ENCODE peak calls at places on chromosomes 13 and 19, in seven cellular contexts. One of them, this sample, is unnamed.

GRCh38 chr19:17402982-17403855 is 2.2 kb downstream of the BST2 start:
- DNase-seq in lower leg skin: no peak
- DNase-seq in astrocyte: no peak
- DNase-seq in RWPE1: peak; percentile 87
- DNase-seq in heart right ventricle: no peak
- DNase-seq in fibroblast of lung: no peak
- DNase-seq in thoracic aorta: no peak
- DNase-seq in this sample: no peak

GRCh38 chr19:49987159-49987698 is 26.3 kb upstream of the SIGLEC11 start:
- DNase-seq in lower leg skin: peak; percentile 94
- DNase-seq in astrocyte: peak; percentile 91
- DNase-seq in RWPE1: peak; percentile 76
- DNase-seq in heart right ventricle: peak; percentile 90
- DNase-seq in fibroblast of lung: peak; percentile 92
- DNase-seq in thoracic aorta: peak; percentile 66
- DNase-seq in this sample: peak; percentile 88

GRCh38 chr13:47066261-47066660 is 169.4 kb upstream of the HTR2A start:
- DNase-seq in lower leg skin: no peak
- DNase-seq in astrocyte: peak; percentile 56
- DNase-seq in RWPE1: no peak
- DNase-seq in heart right ventricle: no peak
- DNase-seq in fibroblast of lung: no peak
- DNase-seq in thoracic aorta: no peak
- DNase-seq in this sample: no peak

GRCh38 chr19:37251308-37252229 is 33.6 kb downstream of the ZNF383 start:
- DNase-seq in lower leg skin: peak; percentile 87
- DNase-seq in astrocyte: peak; percentile 100
- DNase-seq in RWPE1: peak; percentile 85
- DNase-seq in heart right ventricle: peak; percentile 94
- DNase-seq in fibroblast of lung: peak; percentile 99
- DNase-seq in thoracic aorta: peak; percentile 11
- DNase-seq in this sample: peak; percentile 50

GRCh38 chr13:68810660-68811059 is 1297.0 kb upstream of the ATXN8OS start:
- DNase-seq in lower leg skin: no peak
- DNase-seq in astrocyte: no peak
- DNase-seq in RWPE1: no peak
- DNase-seq in heart right ventricle: no peak
- DNase-seq in fibroblast of lung: no peak
- DNase-seq in thoracic aorta: no peak
- DNase-seq in this sample: no peak

GRCh38 chr19:46056536-46056935 is 15.7 kb upstream of the IGFL4 start:
- DNase-seq in lower leg skin: no peak
- DNase-seq in astrocyte: no peak
- DNase-seq in RWPE1: peak; percentile 67
- DNase-seq in heart right ventricle: no peak
- DNase-seq in fibroblast of lung: no peak
- DNase-seq in thoracic aorta: no peak
- DNase-seq in this sample: no peak

GRCh38 chr19:17846146-17846545 is 1.6 kb downstream of the JAK3 start:
- DNase-seq in lower leg skin: no peak
- DNase-seq in astrocyte: no peak
- DNase-seq in RWPE1: no peak
- DNase-seq in heart right ventricle: no peak
- DNase-seq in fibroblast of lung: no peak
- DNase-seq in thoracic aorta: no peak
- DNase-seq in this sample: no peak

GRCh38 chr13:48748681-48749080 is 95.0 kb downstream of the CYSLTR2 start:
- DNase-seq in lower leg skin: no peak
- DNase-seq in astrocyte: no peak
- DNase-seq in RWPE1: no peak
- DNase-seq in heart right ventricle: no peak
- DNase-seq in fibroblast of lung: peak; percentile 63
- DNase-seq in thoracic aorta: no peak
- DNase-seq in this sample: no peak

GRCh38 chr13:28375250-28375930 is 119.5 kb downstream of the FLT1 start:
- DNase-seq in lower leg skin: no peak
- DNase-seq in astrocyte: no peak
- DNase-seq in RWPE1: no peak
- DNase-seq in heart right ventricle: no peak
- DNase-seq in fibroblast of lung: no peak
- DNase-seq in thoracic aorta: no peak
- DNase-seq in this sample: no peak

GRCh38 chr19:41934849-41935374 is 6.7 kb upstream of the ERFL start:
- DNase-seq in lower leg skin: peak; percentile 90
- DNase-seq in astrocyte: no peak
- DNase-seq in RWPE1: peak; percentile 63
- DNase-seq in heart right ventricle: peak; percentile 76
- DNase-seq in fibroblast of lung: peak; percentile 42
- DNase-seq in thoracic aorta: no peak
- DNase-seq in this sample: peak; percentile 28

GRCh38 chr13:50360637-50361036 is 345.4 kb downstream of the KCNRG start:
- DNase-seq in lower leg skin: no peak
- DNase-seq in astrocyte: no peak
- DNase-seq in RWPE1: no peak
- DNase-seq in heart right ventricle: no peak
- DNase-seq in fibroblast of lung: no peak
- DNase-seq in thoracic aorta: no peak
- DNase-seq in this sample: no peak

GRCh38 chr13:33280550-33280905 is 5.0 kb downstream of the STARD13 start:
- DNase-seq in lower leg skin: no peak
- DNase-seq in astrocyte: no peak
- DNase-seq in RWPE1: no peak
- DNase-seq in heart right ventricle: no peak
- DNase-seq in fibroblast of lung: no peak
- DNase-seq in thoracic aorta: no peak
- DNase-seq in this sample: no peak

GRCh38 chr19:39916236-39916635 is 18.2 kb downstream of the FCGBP start:
- DNase-seq in lower leg skin: peak; percentile 61
- DNase-seq in astrocyte: no peak
- DNase-seq in RWPE1: no peak
- DNase-seq in heart right ventricle: no peak
- DNase-seq in fibroblast of lung: no peak
- DNase-seq in thoracic aorta: no peak
- DNase-seq in this sample: no peak

GRCh38 chr19:1364070-1364719 is 19.5 kb upstream of the NDUFS7 start:
- DNase-seq in lower leg skin: no peak
- DNase-seq in astrocyte: no peak
- DNase-seq in RWPE1: no peak
- DNase-seq in heart right ventricle: no peak
- DNase-seq in fibroblast of lung: no peak
- DNase-seq in thoracic aorta: no peak
- DNase-seq in this sample: no peak

GRCh38 chr19:16985403-16985802 is 41.2 kb downstream of the CPAMD8 start:
- DNase-seq in lower leg skin: no peak
- DNase-seq in astrocyte: no peak
- DNase-seq in RWPE1: no peak
- DNase-seq in heart right ventricle: no peak
- DNase-seq in fibroblast of lung: no peak
- DNase-seq in thoracic aorta: no peak
- DNase-seq in this sample: no peak

GRCh38 chr19:27738569-27739193 is 1474.3 kb downstream of the UQCRFS1 start:
- DNase-seq in lower leg skin: peak; percentile 39
- DNase-seq in astrocyte: no peak
- DNase-seq in RWPE1: no peak
- DNase-seq in heart right ventricle: no peak
- DNase-seq in fibroblast of lung: no peak
- DNase-seq in thoracic aorta: no peak
- DNase-seq in this sample: no peak

GRCh38 chr13:67620665-67621064 is 390.5 kb upstream of the PCDH9 start:
- DNase-seq in lower leg skin: no peak
- DNase-seq in astrocyte: peak; percentile 82
- DNase-seq in RWPE1: no peak
- DNase-seq in heart right ventricle: no peak
- DNase-seq in fibroblast of lung: peak; percentile 89
- DNase-seq in thoracic aorta: no peak
- DNase-seq in this sample: no peak

GRCh38 chr19:55005684-55006488 is 32.2 kb downstream of the GP6 start:
- DNase-seq in lower leg skin: no peak
- DNase-seq in astrocyte: peak; percentile 71
- DNase-seq in RWPE1: peak; percentile 75
- DNase-seq in heart right ventricle: no peak
- DNase-seq in fibroblast of lung: peak; percentile 46
- DNase-seq in thoracic aorta: no peak
- DNase-seq in this sample: no peak

GRCh38 chr13:20303636-20304035 is 71.5 kb upstream of the GJB6 start:
- DNase-seq in lower leg skin: no peak
- DNase-seq in astrocyte: peak; percentile 2
- DNase-seq in RWPE1: no peak
- DNase-seq in heart right ventricle: no peak
- DNase-seq in fibroblast of lung: no peak
- DNase-seq in thoracic aorta: no peak
- DNase-seq in this sample: no peak

GRCh38 chr13:26308250-26308649 is 54.3 kb downstream of the CDK8 start:
- DNase-seq in lower leg skin: no peak
- DNase-seq in astrocyte: no peak
- DNase-seq in RWPE1: no peak
- DNase-seq in heart right ventricle: no peak
- DNase-seq in fibroblast of lung: no peak
- DNase-seq in thoracic aorta: no peak
- DNase-seq in this sample: no peak

GRCh38 chr13:48975101-48975925 is at the start of gene FNDC3A:
- DNase-seq in lower leg skin: peak; percentile 94
- DNase-seq in astrocyte: peak; percentile 61
- DNase-seq in RWPE1: peak; percentile 73
- DNase-seq in heart right ventricle: peak; percentile 23
- DNase-seq in fibroblast of lung: peak; percentile 68
- DNase-seq in thoracic aorta: no peak
- DNase-seq in this sample: peak; percentile 57

GRCh38 chr13:22740264-22740663 is 440.5 kb upstream of the SGCG start:
- DNase-seq in lower leg skin: no peak
- DNase-seq in astrocyte: no peak
- DNase-seq in RWPE1: no peak
- DNase-seq in heart right ventricle: no peak
- DNase-seq in fibroblast of lung: peak; percentile 30
- DNase-seq in thoracic aorta: no peak
- DNase-seq in this sample: no peak
- TF ChIP-seq CTCF in lower leg skin: no peak
- TF ChIP-seq CTCF in astrocyte: no peak
- TF ChIP-seq CTCF in RWPE1: no peak
- TF ChIP-seq CTCF in heart right ventricle: no peak
- TF ChIP-seq CTCF in fibroblast of lung: no peak
- TF ChIP-seq CTCF in thoracic aorta: no peak
- TF ChIP-seq CTCF in this sample: no peak

GRCh38 chr13:74288361-74288911 is 154.2 kb upstream of the KLF12 start:
- DNase-seq in lower leg skin: peak; percentile 86
- DNase-seq in astrocyte: peak; percentile 20
- DNase-seq in RWPE1: no peak
- DNase-seq in heart right ventricle: peak; percentile 53
- DNase-seq in fibroblast of lung: peak; percentile 14
- DNase-seq in thoracic aorta: no peak
- DNase-seq in this sample: no peak
- TF ChIP-seq CTCF in lower leg skin: no peak
- TF ChIP-seq CTCF in astrocyte: no peak
- TF ChIP-seq CTCF in RWPE1: no peak
- TF ChIP-seq CTCF in heart right ventricle: no peak
- TF ChIP-seq CTCF in fibroblast of lung: no peak
- TF ChIP-seq CTCF in thoracic aorta: no peak
- TF ChIP-seq CTCF in this sample: no peak

GRCh38 chr19:18895038-18895827 is 725 bp downstream of the CERS1 start:
- DNase-seq in lower leg skin: no peak
- DNase-seq in astrocyte: no peak
- DNase-seq in RWPE1: peak; percentile 49
- DNase-seq in heart right ventricle: no peak
- DNase-seq in fibroblast of lung: peak; percentile 31
- DNase-seq in thoracic aorta: no peak
- DNase-seq in this sample: peak; percentile 13
- TF ChIP-seq CTCF in lower leg skin: no peak
- TF ChIP-seq CTCF in astrocyte: no peak
- TF ChIP-seq CTCF in RWPE1: peak; percentile 54
- TF ChIP-seq CTCF in heart right ventricle: no peak
- TF ChIP-seq CTCF in fibroblast of lung: no peak
- TF ChIP-seq CTCF in thoracic aorta: no peak
- TF ChIP-seq CTCF in this sample: peak; percentile 70

DNA sequence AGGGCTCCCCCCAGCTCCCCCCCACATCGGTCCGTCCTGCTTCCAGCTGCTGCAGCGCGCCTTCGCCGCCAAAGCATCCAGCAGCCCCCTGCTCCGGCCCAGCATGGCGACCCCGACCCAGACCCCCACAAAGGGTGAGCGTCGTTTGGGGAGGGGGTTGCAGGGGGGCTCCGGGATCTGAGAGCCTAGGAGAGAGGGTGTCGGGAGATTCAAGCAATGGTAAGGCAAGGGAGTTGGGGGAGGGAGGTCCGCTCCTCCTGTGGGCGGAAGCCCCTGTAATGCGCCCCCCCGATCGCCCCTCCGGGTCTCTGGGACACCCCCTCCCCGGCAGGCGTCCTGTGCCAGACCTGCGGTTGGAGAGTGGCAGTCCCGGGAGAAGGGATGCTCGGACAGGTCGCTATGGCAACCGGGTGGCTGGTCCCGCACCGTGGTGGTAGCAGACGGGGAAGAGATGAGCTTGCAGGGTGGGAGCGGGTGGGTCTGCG is at the start of gene FXYD7:
- DNase-seq in lower leg skin: no peak
- DNase-seq in astrocyte: no peak
- DNase-seq in RWPE1: no peak
- DNase-seq in heart right ventricle: no peak
- DNase-seq in fibroblast of lung: no peak
- DNase-seq in thoracic aorta: no peak
- DNase-seq in this sample: no peak
- TF ChIP-seq CTCF in lower leg skin: no peak
- TF ChIP-seq CTCF in astrocyte: no peak
- TF ChIP-seq CTCF in RWPE1: peak; percentile 16
- TF ChIP-seq CTCF in heart right ventricle: peak; percentile 0
- TF ChIP-seq CTCF in fibroblast of lung: no peak
- TF ChIP-seq CTCF in thoracic aorta: no peak
- TF ChIP-seq CTCF in this sample: peak; percentile 64

GRCh38 chr19:11381535-11382369 is 2.4 kb downstream of the EPOR start:
- DNase-seq in lower leg skin: peak; percentile 95
- DNase-seq in astrocyte: peak; percentile 75
- DNase-seq in RWPE1: peak; percentile 95
- DNase-seq in heart right ventricle: peak; percentile 75
- DNase-seq in fibroblast of lung: peak; percentile 82
- DNase-seq in thoracic aorta: no peak
- DNase-seq in this sample: peak; percentile 92
- TF ChIP-seq CTCF in lower leg skin: no peak
- TF ChIP-seq CTCF in astrocyte: no peak
- TF ChIP-seq CTCF in RWPE1: no peak
- TF ChIP-seq CTCF in heart right ventricle: no peak
- TF ChIP-seq CTCF in fibroblast of lung: no peak
- TF ChIP-seq CTCF in thoracic aorta: no peak
- TF ChIP-seq CTCF in this sample: peak; percentile 52

DNA sequence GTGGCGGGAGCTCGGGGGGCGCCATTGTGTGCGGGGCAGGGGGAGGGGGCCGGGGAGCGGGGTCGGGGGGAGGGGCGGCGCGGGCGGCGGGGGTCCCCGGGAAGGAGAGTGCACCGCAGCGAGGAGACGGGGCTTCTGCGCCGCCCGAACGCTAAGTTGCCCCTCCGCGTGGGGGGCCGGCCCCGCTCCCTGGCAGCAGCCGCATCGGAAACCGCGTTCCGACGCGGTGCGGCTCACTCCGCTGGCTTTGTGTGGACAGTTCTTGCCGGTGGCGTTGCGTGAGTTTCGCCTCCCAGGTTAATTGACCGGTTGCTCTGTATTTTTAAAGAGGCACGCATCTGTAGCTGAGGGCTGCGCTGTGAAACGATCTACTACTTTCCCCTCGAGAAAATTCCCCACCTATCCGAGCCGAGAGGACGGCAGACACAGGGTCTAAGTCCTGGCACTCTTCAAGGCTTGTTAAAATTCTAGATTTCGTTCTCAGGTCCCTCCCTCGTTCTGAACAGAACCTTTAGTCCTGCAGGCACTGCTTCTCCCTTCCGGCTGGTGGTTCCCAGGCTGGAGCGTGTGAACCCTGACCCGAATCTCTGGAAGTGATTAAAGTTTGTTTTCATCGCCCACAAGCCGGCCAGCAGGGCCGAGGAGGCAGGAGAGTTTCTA is 861 bp downstream of the ARHGEF7 start:
- DNase-seq in lower leg skin: peak; percentile 93
- DNase-seq in astrocyte: peak; percentile 34
- DNase-seq in RWPE1: no peak
- DNase-seq in heart right ventricle: peak; percentile 78
- DNase-seq in fibroblast of lung: peak; percentile 86
- DNase-seq in thoracic aorta: no peak
- DNase-seq in this sample: peak; percentile 79
- TF ChIP-seq CTCF in lower leg skin: no peak
- TF ChIP-seq CTCF in astrocyte: no peak
- TF ChIP-seq CTCF in RWPE1: no peak
- TF ChIP-seq CTCF in heart right ventricle: no peak
- TF ChIP-seq CTCF in fibroblast of lung: no peak
- TF ChIP-seq CTCF in thoracic aorta: no peak
- TF ChIP-seq CTCF in this sample: no peak

This sample was measured in HFFc6.